ENCODE peak calls at places on chromosome 18, in five cellular contexts. M is NCI-H1694 treated with DMSO at 0.1 percent for 48 hours, T is astrocyte of the spinal cord, H is HS-5, B is amniotic stem cell. I is an unnamed sample.
A peak's percentile ranks its signal among the peaks of the same experiment; 100 is the strongest.

GRCh38 chr18:10353791-10354190 is 100.6 kb upstream of the APCDD1 start:
- DNase-seq in M (peak; percentile 67), H (peak; percentile 31), T (peak; percentile 72), B (peak; percentile 21), I (peak; percentile 87)

GRCh38 chr18:8424917-8425725 is 184.1 kb upstream of the RAB12 start:
- DNase-seq in H (peak; percentile 44), B (peak; percentile 85), T (peak; percentile 69), M (no peak), I (peak; percentile 96)

GRCh38 chr18:26511339-26512071 is 36.8 kb downstream of the KCTD1 start:
- DNase-seq in M (no peak), H (no peak), T (no peak), B (no peak), I (no peak)

GRCh38 chr18:59631583-59632181 is 65.5 kb downstream of the CCBE1 start:
- DNase-seq in M (peak; percentile 19), H (no peak), T (peak; percentile 70), B (no peak), I (peak; percentile 37)

GRCh38 chr18:55477537-55478300 is 110.3 kb downstream of the TCF4 start:
- DNase-seq in T (peak; percentile 74), B (no peak), H (peak; percentile 4), M (peak; percentile 17), I (peak; percentile 76)

GRCh38 chr18:23485386-23485785 is 17.9 kb upstream of the RMC1 start:
- DNase-seq in B (no peak), M (no peak), T (no peak), H (no peak), I (no peak)

GRCh38 chr18:6857305-6857704 is 127.8 kb downstream of the ARHGAP28 start:
- DNase-seq in M (no peak), H (no peak), B (no peak), T (no peak), I (no peak)

GRCh38 chr18:48629730-48630324 is 91.0 kb downstream of the CTIF start:
- DNase-seq in T (peak; percentile 98), B (peak; percentile 97), M (no peak), H (peak; percentile 81), I (peak; percentile 85)

GRCh38 chr18:55489034-55489741 is 98.8 kb downstream of the TCF4 start:
- DNase-seq in T (no peak), M (no peak), H (no peak), B (no peak), I (peak; percentile 53)

GRCh38 chr18:60446821-60447220 is 74.2 kb upstream of the MC4R start:
- DNase-seq in H (no peak), M (no peak), T (peak; percentile 26), B (no peak), I (no peak)

GRCh38 chr18:77080283-77080682 is 52.3 kb downstream of the MBP start:
- DNase-seq in H (no peak), B (no peak), T (no peak), M (peak; percentile 5), I (no peak)

GRCh38 chr18:58135806-58136331 is 91.8 kb downstream of the NEDD4L start:
- DNase-seq in B (no peak), T (peak; percentile 80), M (peak; percentile 43), H (no peak), I (peak; percentile 65)

GRCh38 chr18:58379443-58379842 is 249.4 kb downstream of the ALPK2 start:
- DNase-seq in T (no peak), M (no peak), H (no peak), B (no peak), I (no peak)

GRCh38 chr18:45664824-45665763 is 49.8 kb downstream of the SLC14A2 start:
- DNase-seq in H (no peak), B (peak; percentile 33), M (peak; percentile 69), T (peak; percentile 65), I (peak; percentile 55)

GRCh38 chr18:9869713-9870430 is 15.9 kb upstream of the TXNDC2 start:
- DNase-seq in H (peak; percentile 42), T (peak; percentile 50), M (no peak), B (peak; percentile 4), I (peak; percentile 89)

GRCh38 chr18:76565238-76566173 is 70.5 kb upstream of the ZNF516 start:
- DNase-seq in H (peak; percentile 79), B (peak; percentile 73), M (no peak), T (peak; percentile 92), I (peak; percentile 91)

GRCh38 chr18:58225101-58225500 is 181.1 kb downstream of the NEDD4L start:
- DNase-seq in T (no peak), H (no peak), M (no peak), B (no peak), I (no peak)

I was measured in RPMI7951.